ENCODE peak calls at places on chromosome 18, in ten cellular contexts. M is stimulated activated CD4-positive, alpha-beta T cell treated with anti-CD3 and anti-CD28 coated beads, Interleukin-4, amount 100 ng/mL, for 48 hours; G is NCI-H510A treated with DMSO at 0.1 percent for 48 hours; T is stimulated activated CD8-positive, alpha-beta memory T cell treated with anti-CD3 and anti-CD28 coated beads, Interleukin-4, amount 100 ng/mL, for 1 hour; K is left lobe of liver; N is HuH-7.5; Z is IMR-90; L is Caki2; X is endothelial cell; F is GM20000. A is an unnamed sample.

GRCh38 chr18:8800041-8800441 is 94.7 kb downstream of the MTCL1 start:
- DNase-seq in M (no peak), G (no peak), T (no peak), K (no peak), N (no peak), Z (peak; percentile 89), L (no peak), X (no peak), F (no peak), A (no peak)

GRCh38 chr18:57660961-57661360 is 39.3 kb upstream of the NARS1 start:
- DNase-seq in M (no peak), G (no peak), T (no peak), K (no peak), N (no peak), Z (peak; percentile 91), L (no peak), X (no peak), F (no peak), A (peak; percentile 4)

GRCh38 chr18:49656098-49656591 is 94.3 kb downstream of the LIPG start:
- DNase-seq in M (no peak), G (no peak), T (no peak), K (no peak), N (no peak), Z (peak; percentile 16), L (peak; percentile 89), X (no peak), F (no peak), A (no peak)

GRCh38 chr18:10101293-10101701 is 187.5 kb downstream of the VAPA start:
- DNase-seq in M (no peak), G (no peak), T (no peak), K (no peak), N (no peak), Z (no peak), L (no peak), X (no peak), F (no peak), A (no peak)

GRCh38 chr18:1147616-1148184 is 243.0 kb downstream of the ADCYAP1 start:
- DNase-seq in M (no peak), G (no peak), T (no peak), K (no peak), N (no peak), Z (no peak), L (no peak), X (no peak), F (no peak), A (no peak)

GRCh38 chr18:9612989-9613388 is 1.4 kb downstream of the PPP4R1 start:
- DNase-seq in M (no peak), G (no peak), T (no peak), K (no peak), N (no peak), Z (no peak), L (peak; percentile 16), X (no peak), F (no peak), A (no peak)

GRCh38 chr18:13259701-13260100 is 41.1 kb downstream of the LDLRAD4 start:
- DNase-seq in M (no peak), G (no peak), T (no peak), K (no peak), N (no peak), Z (no peak), L (no peak), X (no peak), F (no peak), A (no peak)

GRCh38 chr18:49026501-49027378 is 76.0 kb upstream of the SMAD7 start:
- DNase-seq in M (no peak), G (no peak), T (no peak), K (peak; percentile 26), N (no peak), Z (no peak), L (no peak), X (no peak), F (no peak), A (no peak)

GRCh38 chr18:45517181-45517741 is 98.0 kb upstream of the SLC14A2 start:
- DNase-seq in M (no peak), G (no peak), T (no peak), K (no peak), N (no peak), Z (no peak), L (no peak), X (no peak), F (no peak), A (no peak)